ENCODE peak calls at places on chromosomes 1 and 21, in ten cellular contexts. V is GM04504; F is NCI-H748 treated with DMSO at 0.1 percent for 48 hours; D is T-cell; Y is MG63; Z is globus pallidus; K is activated T-helper 1 cell treated with anti-CD3 and anti-CD28 coated beads, Interleukin-12 subunit alpha, Interleukin-12 subunit beta, Interleukin-2, Interleukin-4 antibody, amounts not matched to agents 30 ng/mL and 10 ng/mL and 1 ng/mL, durations not matched to agents 14 hours and 24 hours and 36 hours; X is NCI-H1105; R is M059J; W is NCI-H510A. P is an unnamed sample.

GRCh38 chr21:43639470-43640178 is 19.7 kb downstream of the HSF2BP start:
- DNase-seq in V (no peak), F (no peak), D (no peak), Y (peak), Z (no peak), K (no peak), X (no peak), R (no peak), W (no peak), P (no peak)

GRCh38 chr21:38824124-38824822 is 18.5 kb downstream of the ETS2 start:
- DNase-seq in V (no peak), F (no peak), D (no peak), Y (no peak), Z (no peak), K (no peak), X (no peak), R (peak), W (no peak), P (no peak)

GRCh38 chr1:218481116-218481775 is 136.1 kb downstream of the TGFB2 start:
- DNase-seq in V (peak), F (no peak), D (no peak), Y (no peak), Z (no peak), K (no peak), X (no peak), R (peak), W (no peak), P (no peak)

GRCh38 chr1:218666263-218666662 is 321.1 kb downstream of the TGFB2 start:
- DNase-seq in V (no peak), F (no peak), D (no peak), Y (no peak), Z (no peak), K (no peak), X (no peak), R (peak), W (no peak), P (no peak)

GRCh38 chr21:38258803-38259485 is 2.2 kb downstream of the KCNJ15 start:
- DNase-seq in V (no peak), F (no peak), D (no peak), Y (peak), Z (no peak), K (no peak), X (no peak), R (peak), W (no peak), P (peak)

GRCh38 chr1:228544921-228545591 is 57.9 kb downstream of the RNF187 start:
- DNase-seq in V (no peak), F (no peak), D (no peak), Y (no peak), Z (no peak), K (no peak), X (no peak), R (peak), W (no peak), P (no peak)

GRCh38 chr1:223837206-223837605 is 8.5 kb downstream of the TP53BP2 start:
- DNase-seq in V (no peak), F (no peak), D (no peak), Y (no peak), Z (no peak), K (no peak), X (no peak), R (peak), W (no peak), P (no peak)

GRCh38 chr1:244218220-244218619 is 167.1 kb downstream of the ZBTB18 start:
- DNase-seq in V (no peak), F (no peak), D (no peak), Y (no peak), Z (peak), K (no peak), X (no peak), R (no peak), W (no peak), P (no peak)

GRCh38 chr1:111938123-111938522 is 51.3 kb downstream of the KCND3 start:
- DNase-seq in V (no peak), F (no peak), D (no peak), Y (no peak), Z (no peak), K (no peak), X (no peak), R (no peak), W (no peak), P (no peak)

GRCh38 chr1:150574260-150575071 is 4.9 kb downstream of the MCL1 start:
- DNase-seq in V (no peak), F (no peak), D (no peak), Y (no peak), Z (no peak), K (no peak), X (no peak), R (peak), W (no peak), P (no peak)

GRCh38 chr1:244800821-244801220 is 34.6 kb upstream of the COX20 start:
- DNase-seq in V (no peak), F (no peak), D (no peak), Y (no peak), Z (no peak), K (no peak), X (no peak), R (no peak), W (no peak), P (no peak)

GRCh38 chr1:19814681-19815503 is at the start of gene RNF186:
- DNase-seq in V (no peak), F (peak), D (no peak), Y (no peak), Z (no peak), K (no peak), X (peak), R (no peak), W (peak), P (no peak)

GRCh38 chr1:227369102-227369760 is 50.9 kb upstream of the CDC42BPA start:
- DNase-seq in V (no peak), F (no peak), D (no peak), Y (no peak), Z (no peak), K (no peak), X (no peak), R (no peak), W (no peak), P (no peak)

GRCh38 chr1:225318706-225319575 is 108.9 kb downstream of the LBR start:
- DNase-seq in V (peak), F (peak), D (no peak), Y (no peak), Z (peak), K (no peak), X (peak), R (peak), W (no peak), P (peak)

GRCh38 chr1:108605633-108606032 is 45.7 kb downstream of the EEIG2 start:
- DNase-seq in V (no peak), F (no peak), D (no peak), Y (no peak), Z (no peak), K (no peak), X (no peak), R (no peak), W (no peak), P (no peak)

GRCh38 chr1:29332204-29332603 is 95.9 kb downstream of the PTPRU start:
- DNase-seq in V (no peak), F (peak), D (no peak), Y (peak), Z (no peak), K (no peak), X (no peak), R (peak), W (no peak), P (peak)

GRCh38 chr1:81757398-81758020 is 43.2 kb upstream of the ADGRL2 start:
- DNase-seq in V (peak), F (no peak), D (no peak), Y (no peak), Z (no peak), K (no peak), X (no peak), R (no peak), W (no peak), P (no peak)

GRCh38 chr1:12546771-12547585 is 71.0 kb downstream of the DHRS3 start:
- DNase-seq in V (no peak), F (no peak), D (no peak), Y (no peak), Z (no peak), K (no peak), X (no peak), R (no peak), W (no peak), P (no peak)

GRCh38 chr1:152227310-152227928 is 3.4 kb upstream of the HRNR start:
- DNase-seq in V (no peak), F (no peak), D (no peak), Y (no peak), Z (no peak), K (no peak), X (no peak), R (peak), W (no peak), P (no peak)

GRCh38 chr1:17538428-17539130 is 919 bp upstream of the ARHGEF10L start:
- DNase-seq in V (no peak), F (no peak), D (no peak), Y (no peak), Z (no peak), K (no peak), X (peak), R (peak), W (peak), P (no peak)

GRCh38 chr1:113792986-113793385 is 19.3 kb downstream of the RSBN1 start:
- DNase-seq in V (peak), F (no peak), D (no peak), Y (no peak), Z (no peak), K (no peak), X (no peak), R (peak), W (no peak), P (peak)

GRCh38 chr1:234611799-234612351 is 1.9 kb upstream of the IRF2BP2 start:
- DNase-seq in V (no peak), F (no peak), D (peak), Y (peak), Z (peak), K (peak), X (no peak), R (no peak), W (peak), P (peak)

GRCh38 chr1:241715956-241716355 is 63.9 kb downstream of the WDR64 start:
- DNase-seq in V (no peak), F (no peak), D (no peak), Y (no peak), Z (no peak), K (no peak), X (no peak), R (no peak), W (no peak), P (no peak)

GRCh38 chr1:184504012-184504694 is 117.3 kb downstream of the C1orf21 start:
- DNase-seq in V (no peak), F (peak), D (no peak), Y (no peak), Z (no peak), K (no peak), X (peak), R (no peak), W (no peak), P (no peak)

GRCh38 chr1:86913399-86913895 is 479 bp downstream of the SELENOF start:
- DNase-seq in V (peak), F (peak), D (peak), Y (peak), Z (no peak), K (peak), X (peak), R (peak), W (peak), P (peak)

GRCh38 chr1:226827458-226827857 is 43.0 kb upstream of the PSEN2 start:
- DNase-seq in V (no peak), F (no peak), D (peak), Y (peak), Z (no peak), K (no peak), X (no peak), R (no peak), W (no peak), P (no peak)

GRCh38 chr1:94146273-94146672 is 25.3 kb upstream of the ABCA4 start:
- DNase-seq in V (no peak), F (no peak), D (no peak), Y (no peak), Z (no peak), K (no peak), X (no peak), R (no peak), W (no peak), P (no peak)

GRCh38 chr1:226378071-226378470 is 29.8 kb downstream of the PARP1 start:
- DNase-seq in V (no peak), F (no peak), D (no peak), Y (no peak), Z (no peak), K (no peak), X (no peak), R (no peak), W (no peak), P (no peak)

GRCh38 chr1:215987092-215987855 is 420.2 kb downstream of the KCTD3 start:
- DNase-seq in V (no peak), F (no peak), D (no peak), Y (no peak), Z (no peak), K (no peak), X (no peak), R (no peak), W (no peak), P (no peak)

GRCh38 chr1:209012443-209013196 is 570.9 kb upstream of the CAMK1G start:
- DNase-seq in V (no peak), F (no peak), D (no peak), Y (no peak), Z (no peak), K (no peak), X (peak), R (no peak), W (no peak), P (no peak)